ENCODE peak calls at places on chromosomes 5 and 9, in seven cellular contexts. One of them, this sample, is unnamed.
A peak's percentile ranks its signal among the peaks of the same experiment; 100 is the strongest.

GRCh38 chr5:132294728-132295504 is 722 bp downstream of the SLC22A4 start:
- DNase-seq in HEK293T: no peak
- DNase-seq in naive thymus-derived CD8-positive, alpha-beta T cell: no peak
- DNase-seq in activated T-cell treated with anti-CD3 and anti-CD28 coated beads, Interleukin-2, amount 50 U/mL, for 4 hours: peak; percentile 78
- DNase-seq in DMS153: no peak
- DNase-seq in immature natural killer cell: peak; percentile 23
- DNase-seq in LHCN-M2: peak; percentile 80
- DNase-seq in this sample: peak; percentile 72

GRCh38 chr9:104885818-104886709 is 41.9 kb downstream of the ABCA1 start:
- DNase-seq in HEK293T: no peak
- DNase-seq in naive thymus-derived CD8-positive, alpha-beta T cell: no peak
- DNase-seq in activated T-cell treated with anti-CD3 and anti-CD28 coated beads, Interleukin-2, amount 50 U/mL, for 4 hours: no peak
- DNase-seq in DMS153: no peak
- DNase-seq in immature natural killer cell: no peak
- DNase-seq in LHCN-M2: no peak
- DNase-seq in this sample: no peak

GRCh38 chr5:135545115-135545514 is 9.4 kb upstream of the NEUROG1 start:
- DNase-seq in HEK293T: no peak
- DNase-seq in naive thymus-derived CD8-positive, alpha-beta T cell: no peak
- DNase-seq in activated T-cell treated with anti-CD3 and anti-CD28 coated beads, Interleukin-2, amount 50 U/mL, for 4 hours: no peak
- DNase-seq in DMS153: no peak
- DNase-seq in immature natural killer cell: no peak
- DNase-seq in LHCN-M2: no peak
- DNase-seq in this sample: no peak

GRCh38 chr9:84315278-84315877 is 25.2 kb downstream of the SLC28A3 start:
- DNase-seq in HEK293T: peak; percentile 64
- DNase-seq in naive thymus-derived CD8-positive, alpha-beta T cell: peak; percentile 73
- DNase-seq in activated T-cell treated with anti-CD3 and anti-CD28 coated beads, Interleukin-2, amount 50 U/mL, for 4 hours: peak; percentile 32
- DNase-seq in DMS153: peak; percentile 46
- DNase-seq in immature natural killer cell: peak; percentile 41
- DNase-seq in LHCN-M2: peak; percentile 51
- DNase-seq in this sample: peak; percentile 55

GRCh38 chr9:76180541-76180940 is 213.7 kb downstream of the RFK start:
- DNase-seq in HEK293T: no peak
- DNase-seq in naive thymus-derived CD8-positive, alpha-beta T cell: no peak
- DNase-seq in activated T-cell treated with anti-CD3 and anti-CD28 coated beads, Interleukin-2, amount 50 U/mL, for 4 hours: no peak
- DNase-seq in DMS153: peak; percentile 35
- DNase-seq in immature natural killer cell: no peak
- DNase-seq in LHCN-M2: no peak
- DNase-seq in this sample: no peak

GRCh38 chr5:3310551-3311340 is 284.9 kb upstream of the IRX1 start:
- DNase-seq in HEK293T: no peak
- DNase-seq in naive thymus-derived CD8-positive, alpha-beta T cell: no peak
- DNase-seq in activated T-cell treated with anti-CD3 and anti-CD28 coated beads, Interleukin-2, amount 50 U/mL, for 4 hours: no peak
- DNase-seq in DMS153: peak; percentile 95
- DNase-seq in immature natural killer cell: no peak
- DNase-seq in LHCN-M2: no peak
- DNase-seq in this sample: peak; percentile 91

GRCh38 chr5:14914603-14915277 is 43.2 kb upstream of the ANKH start:
- DNase-seq in HEK293T: no peak
- DNase-seq in naive thymus-derived CD8-positive, alpha-beta T cell: no peak
- DNase-seq in activated T-cell treated with anti-CD3 and anti-CD28 coated beads, Interleukin-2, amount 50 U/mL, for 4 hours: no peak
- DNase-seq in DMS153: no peak
- DNase-seq in immature natural killer cell: no peak
- DNase-seq in LHCN-M2: peak; percentile 84
- DNase-seq in this sample: no peak

GRCh38 chr5:119347996-119348395 is 7.8 kb upstream of the TNFAIP8 start:
- DNase-seq in HEK293T: no peak
- DNase-seq in naive thymus-derived CD8-positive, alpha-beta T cell: no peak
- DNase-seq in activated T-cell treated with anti-CD3 and anti-CD28 coated beads, Interleukin-2, amount 50 U/mL, for 4 hours: no peak
- DNase-seq in DMS153: no peak
- DNase-seq in immature natural killer cell: no peak
- DNase-seq in LHCN-M2: no peak
- DNase-seq in this sample: no peak

GRCh38 chr5:104643320-104643719 is 1080.7 kb upstream of the NUDT12 start:
- DNase-seq in HEK293T: no peak
- DNase-seq in naive thymus-derived CD8-positive, alpha-beta T cell: no peak
- DNase-seq in activated T-cell treated with anti-CD3 and anti-CD28 coated beads, Interleukin-2, amount 50 U/mL, for 4 hours: no peak
- DNase-seq in DMS153: no peak
- DNase-seq in immature natural killer cell: no peak
- DNase-seq in LHCN-M2: no peak
- DNase-seq in this sample: no peak

GRCh38 chr9:137367506-137368430 is 55.2 kb downstream of the EXD3 start:
- DNase-seq in HEK293T: no peak
- DNase-seq in naive thymus-derived CD8-positive, alpha-beta T cell: peak; percentile 35
- DNase-seq in activated T-cell treated with anti-CD3 and anti-CD28 coated beads, Interleukin-2, amount 50 U/mL, for 4 hours: no peak
- DNase-seq in DMS153: no peak
- DNase-seq in immature natural killer cell: no peak
- DNase-seq in LHCN-M2: no peak
- DNase-seq in this sample: no peak

GRCh38 chr9:133428579-133429215 is 6.5 kb downstream of the ADAMTS13 start:
- DNase-seq in HEK293T: no peak
- DNase-seq in naive thymus-derived CD8-positive, alpha-beta T cell: no peak
- DNase-seq in activated T-cell treated with anti-CD3 and anti-CD28 coated beads, Interleukin-2, amount 50 U/mL, for 4 hours: no peak
- DNase-seq in DMS153: peak; percentile 17
- DNase-seq in immature natural killer cell: peak; percentile 10
- DNase-seq in LHCN-M2: no peak
- DNase-seq in this sample: no peak

GRCh38 chr5:158482201-158482600 is 617.5 kb downstream of the EBF1 start:
- DNase-seq in HEK293T: no peak
- DNase-seq in naive thymus-derived CD8-positive, alpha-beta T cell: no peak
- DNase-seq in activated T-cell treated with anti-CD3 and anti-CD28 coated beads, Interleukin-2, amount 50 U/mL, for 4 hours: no peak
- DNase-seq in DMS153: no peak
- DNase-seq in immature natural killer cell: no peak
- DNase-seq in LHCN-M2: no peak
- DNase-seq in this sample: no peak

GRCh38 chr5:35545190-35545589 is 72.5 kb upstream of the SPEF2 start:
- DNase-seq in HEK293T: no peak
- DNase-seq in naive thymus-derived CD8-positive, alpha-beta T cell: no peak
- DNase-seq in activated T-cell treated with anti-CD3 and anti-CD28 coated beads, Interleukin-2, amount 50 U/mL, for 4 hours: no peak
- DNase-seq in DMS153: no peak
- DNase-seq in immature natural killer cell: no peak
- DNase-seq in LHCN-M2: no peak
- DNase-seq in this sample: no peak

GRCh38 chr9:134216449-134216951 is 52.1 kb upstream of the RNU6ATAC start:
- DNase-seq in HEK293T: no peak
- DNase-seq in naive thymus-derived CD8-positive, alpha-beta T cell: peak; percentile 35
- DNase-seq in activated T-cell treated with anti-CD3 and anti-CD28 coated beads, Interleukin-2, amount 50 U/mL, for 4 hours: no peak
- DNase-seq in DMS153: no peak
- DNase-seq in immature natural killer cell: no peak
- DNase-seq in LHCN-M2: no peak
- DNase-seq in this sample: no peak

This sample was measured in SJCRH30.